ENCODE peak calls at places on chromosomes 4 and X, in seven cellular contexts. M, Y, K, O, R, F and J are unnamed samples. For H3K4me1, the result is how much of the 10 kb centered on the place peaks cover.

GRCh38 chrX:119693032-119693995 is at the start of gene SEPTIN6:
- DNase-seq in M (peak), Y (peak), K (peak), O (peak), R (peak), F (peak), J (peak)

GRCh38 chrX:104310084-104310483 is 55.4 kb upstream of the ESX1 start:
- DNase-seq in M (no peak), Y (no peak), K (no peak), O (peak), R (no peak), F (no peak), J (no peak)

GRCh38 chr4:4256799-4257198 is 8.8 kb upstream of the TMEM128 start:
- DNase-seq in M (no peak), Y (no peak), K (no peak), O (no peak), R (peak), F (no peak), J (no peak)

GRCh38 chrX:119690921-119691716 is 1.8 kb downstream of the SEPTIN6 start:
- DNase-seq in M (no peak), Y (peak), K (no peak), O (peak), R (peak), F (no peak), J (no peak)

GRCh38 chrX:106467422-106467821 is 144.4 kb upstream of the RADX start:
- DNase-seq in M (no peak), Y (no peak), K (no peak), O (no peak), R (peak), F (peak), J (peak)

GRCh38 chrX:138710311-138710791 is 1.2 kb downstream of the FGF13 start:
- DNase-seq in M (no peak), Y (no peak), K (no peak), O (no peak), R (no peak), F (peak), J (no peak)

GRCh38 chrX:1529756-1530155 is 7.2 kb downstream of the P2RY8 start:
- DNase-seq in M (no peak), Y (no peak), K (no peak), O (no peak), R (no peak), F (no peak), J (no peak)

GRCh38 chr4:1191621-1192020 is 19.2 kb upstream of the SPON2 start:
- DNase-seq in M (no peak), Y (no peak), K (no peak), O (no peak), R (no peak), F (no peak), J (no peak)

GRCh38 chrX:133359466-133359865 is 55.8 kb downstream of the GPC4 start:
- DNase-seq in M (no peak), Y (no peak), K (no peak), O (no peak), R (peak), F (no peak), J (no peak)

GRCh38 chr4:148116264-148116663 is 325.9 kb downstream of the NR3C2 start:
- DNase-seq in M (no peak), Y (no peak), K (peak), O (peak), R (no peak), F (no peak), J (no peak)

GRCh38 chr4:75935628-75936027 is 5.2 kb downstream of the NAAA start:
- DNase-seq in M (no peak), Y (no peak), K (no peak), O (no peak), R (no peak), F (no peak), J (no peak)
- H3K4me3 ChIP-seq in M (no peak), Y (no peak), K (no peak), O (no peak), R (no peak), F (no peak), J (no peak)

DNA sequence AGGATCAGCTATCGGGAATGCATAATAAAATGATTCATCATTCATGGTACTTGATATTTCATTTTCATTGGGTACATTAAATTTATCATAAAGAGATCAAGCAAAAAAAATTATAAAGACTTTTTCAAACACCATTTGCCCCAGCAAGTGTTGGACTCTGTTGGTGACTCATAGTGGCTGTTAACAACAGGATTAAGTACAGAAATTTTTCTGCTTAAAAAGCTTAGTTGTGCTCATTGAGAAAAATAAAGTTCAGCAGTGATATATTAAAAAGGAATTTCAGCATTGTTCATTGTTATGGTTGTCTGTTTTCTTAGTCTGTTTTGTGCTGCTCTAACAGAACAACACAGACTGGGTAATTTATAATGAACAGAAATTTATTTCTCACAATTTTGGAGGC is 86.2 kb upstream of the PCDH10 start:
- DNase-seq in M (no peak), Y (no peak), K (no peak), O (peak), R (no peak), F (no peak), J (no peak)
- H3K27ac ChIP-seq in M (no peak), Y (no peak), K (no peak), O (no peak), R (no peak), F (no peak), J (no peak)

DNA sequence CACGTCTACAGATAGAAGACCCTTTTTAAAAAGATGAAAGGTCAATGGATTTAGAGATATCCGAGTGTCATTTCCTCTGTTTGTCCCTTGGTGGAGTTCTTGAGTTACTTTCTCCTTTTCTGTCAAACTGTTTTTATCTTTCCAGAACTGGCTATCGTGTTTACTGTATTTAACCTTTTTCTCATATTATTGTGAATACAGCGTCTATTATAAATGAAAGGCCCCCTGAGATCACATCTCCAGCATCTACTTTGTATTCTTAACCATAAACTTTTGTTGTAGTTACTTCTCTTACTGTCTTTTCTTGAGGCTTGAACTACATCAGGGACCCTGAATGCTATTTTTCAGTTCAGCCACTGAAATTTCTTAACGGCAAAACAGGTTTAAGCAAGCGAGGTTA is 4.0 kb upstream of the PCDH7 start:
- DNase-seq in M (no peak), Y (no peak), K (no peak), O (peak), R (peak), F (no peak), J (no peak)
- H3K4me1 ChIP-seq in M (under half), Y (under half), K (under half), O (under half), R (under half), F (under half), J (under half)

GRCh38 chr4:85152490-85152889 is 186.0 kb upstream of the WDFY3 start:
- DNase-seq in M (no peak), Y (no peak), K (no peak), O (no peak), R (no peak), F (no peak), J (no peak)

GRCh38 chr4:85151349-85151748 is 184.9 kb upstream of the WDFY3 start:
- DNase-seq in M (no peak), Y (no peak), K (no peak), O (no peak), R (no peak), F (no peak), J (no peak)

GRCh38 chr4:85149656-85150055 is 183.2 kb upstream of the WDFY3 start:
- DNase-seq in M (no peak), Y (no peak), K (no peak), O (peak), R (no peak), F (no peak), J (no peak)

GRCh38 chr4:85151786-85152185 is 185.3 kb upstream of the WDFY3 start:
- DNase-seq in M (no peak), Y (no peak), K (no peak), O (no peak), R (no peak), F (no peak), J (no peak)

GRCh38 chr4:85147481-85148076 is 181.1 kb upstream of the WDFY3 start:
- DNase-seq in M (no peak), Y (peak), K (peak), O (peak), R (peak), F (peak), J (peak)
- H3K4me3 ChIP-seq in M (no peak), Y (no peak), K (no peak), O (no peak), R (no peak), F (no peak), J (no peak)

GRCh38 chr4:175970072-175970471 is 95.6 kb upstream of the WDR17 start:
- DNase-seq in M (no peak), Y (no peak), K (no peak), O (no peak), R (no peak), F (no peak), J (no peak)
- H3K27ac ChIP-seq in M (no peak), Y (no peak), K (no peak), O (no peak), R (no peak), F (no peak), J (no peak)